ENCODE peak calls at places on chromosomes 3 and 15, in eight cellular contexts. One of them, this sample, is unnamed.

GRCh38 chr3:164852866-164853265 is 225.4 kb downstream of the SI start:
- DNase-seq in astrocyte of the spinal cord: no peak
- DNase-seq in stomach: no peak
- DNase-seq in AG04449: no peak
- DNase-seq in pancreas: no peak
- DNase-seq in uterus: no peak
- DNase-seq in A549: no peak
- DNase-seq in keratinocyte: no peak
- DNase-seq in this sample: no peak

GRCh38 chr3:151925876-151926275 is 52.4 kb downstream of the SUCNR1 start:
- DNase-seq in astrocyte of the spinal cord: peak; percentile 88
- DNase-seq in stomach: no peak
- DNase-seq in AG04449: peak; percentile 70
- DNase-seq in pancreas: no peak
- DNase-seq in uterus: no peak
- DNase-seq in A549: peak; percentile 32
- DNase-seq in keratinocyte: no peak
- DNase-seq in this sample: peak; percentile 23

GRCh38 chr3:152291649-152292066 is 22.9 kb downstream of the MBNL1 start:
- DNase-seq in astrocyte of the spinal cord: no peak
- DNase-seq in stomach: no peak
- DNase-seq in AG04449: no peak
- DNase-seq in pancreas: no peak
- DNase-seq in uterus: no peak
- DNase-seq in A549: no peak
- DNase-seq in keratinocyte: no peak
- DNase-seq in this sample: no peak

GRCh38 chr3:11186771-11187170 is 32.5 kb downstream of the HRH1 start:
- DNase-seq in astrocyte of the spinal cord: no peak
- DNase-seq in stomach: no peak
- DNase-seq in AG04449: no peak
- DNase-seq in pancreas: no peak
- DNase-seq in uterus: no peak
- DNase-seq in A549: no peak
- DNase-seq in keratinocyte: no peak
- DNase-seq in this sample: no peak

GRCh38 chr3:65604863-65605526 is 433.7 kb downstream of the MAGI1 start:
- DNase-seq in astrocyte of the spinal cord: peak; percentile 69
- DNase-seq in stomach: no peak
- DNase-seq in AG04449: no peak
- DNase-seq in pancreas: no peak
- DNase-seq in uterus: no peak
- DNase-seq in A549: no peak
- DNase-seq in keratinocyte: no peak
- DNase-seq in this sample: peak; percentile 36

GRCh38 chr15:74869726-74870407 is 3.3 kb downstream of the SCAMP2 start:
- DNase-seq in astrocyte of the spinal cord: no peak
- DNase-seq in stomach: peak; percentile 62
- DNase-seq in AG04449: no peak
- DNase-seq in pancreas: peak; percentile 66
- DNase-seq in uterus: peak; percentile 36
- DNase-seq in A549: no peak
- DNase-seq in keratinocyte: no peak
- DNase-seq in this sample: no peak

GRCh38 chr3:59856921-59857320 is 807.1 kb upstream of the CFAP20DC start:
- DNase-seq in astrocyte of the spinal cord: no peak
- DNase-seq in stomach: no peak
- DNase-seq in AG04449: no peak
- DNase-seq in pancreas: no peak
- DNase-seq in uterus: no peak
- DNase-seq in A549: no peak
- DNase-seq in keratinocyte: no peak
- DNase-seq in this sample: no peak

GRCh38 chr3:103924544-103924943 is 1442.2 kb upstream of the ALCAM start:
- DNase-seq in astrocyte of the spinal cord: no peak
- DNase-seq in stomach: no peak
- DNase-seq in AG04449: no peak
- DNase-seq in pancreas: no peak
- DNase-seq in uterus: no peak
- DNase-seq in A549: no peak
- DNase-seq in keratinocyte: no peak
- DNase-seq in this sample: no peak

GRCh38 chr3:114409291-114409690 is 115.5 kb downstream of the TIGIT start:
- DNase-seq in astrocyte of the spinal cord: no peak
- DNase-seq in stomach: no peak
- DNase-seq in AG04449: no peak
- DNase-seq in pancreas: no peak
- DNase-seq in uterus: no peak
- DNase-seq in A549: no peak
- DNase-seq in keratinocyte: no peak
- DNase-seq in this sample: no peak

GRCh38 chr15:82952156-82953081 is at the start of gene HOMER2:
- DNase-seq in astrocyte of the spinal cord: no peak
- DNase-seq in stomach: peak; percentile 85
- DNase-seq in AG04449: no peak
- DNase-seq in pancreas: peak; percentile 88
- DNase-seq in uterus: no peak
- DNase-seq in A549: no peak
- DNase-seq in keratinocyte: no peak
- DNase-seq in this sample: no peak

GRCh38 chr15:33994005-33994615 is 25.8 kb downstream of the CHRM5 start:
- DNase-seq in astrocyte of the spinal cord: peak; percentile 44
- DNase-seq in stomach: no peak
- DNase-seq in AG04449: no peak
- DNase-seq in pancreas: no peak
- DNase-seq in uterus: no peak
- DNase-seq in A549: peak; percentile 68
- DNase-seq in keratinocyte: no peak
- DNase-seq in this sample: no peak

GRCh38 chr3:20905210-20905805 is 719.3 kb upstream of the SGO1 start:
- DNase-seq in astrocyte of the spinal cord: no peak
- DNase-seq in stomach: no peak
- DNase-seq in AG04449: no peak
- DNase-seq in pancreas: no peak
- DNase-seq in uterus: no peak
- DNase-seq in A549: no peak
- DNase-seq in keratinocyte: no peak
- DNase-seq in this sample: no peak

DNA sequence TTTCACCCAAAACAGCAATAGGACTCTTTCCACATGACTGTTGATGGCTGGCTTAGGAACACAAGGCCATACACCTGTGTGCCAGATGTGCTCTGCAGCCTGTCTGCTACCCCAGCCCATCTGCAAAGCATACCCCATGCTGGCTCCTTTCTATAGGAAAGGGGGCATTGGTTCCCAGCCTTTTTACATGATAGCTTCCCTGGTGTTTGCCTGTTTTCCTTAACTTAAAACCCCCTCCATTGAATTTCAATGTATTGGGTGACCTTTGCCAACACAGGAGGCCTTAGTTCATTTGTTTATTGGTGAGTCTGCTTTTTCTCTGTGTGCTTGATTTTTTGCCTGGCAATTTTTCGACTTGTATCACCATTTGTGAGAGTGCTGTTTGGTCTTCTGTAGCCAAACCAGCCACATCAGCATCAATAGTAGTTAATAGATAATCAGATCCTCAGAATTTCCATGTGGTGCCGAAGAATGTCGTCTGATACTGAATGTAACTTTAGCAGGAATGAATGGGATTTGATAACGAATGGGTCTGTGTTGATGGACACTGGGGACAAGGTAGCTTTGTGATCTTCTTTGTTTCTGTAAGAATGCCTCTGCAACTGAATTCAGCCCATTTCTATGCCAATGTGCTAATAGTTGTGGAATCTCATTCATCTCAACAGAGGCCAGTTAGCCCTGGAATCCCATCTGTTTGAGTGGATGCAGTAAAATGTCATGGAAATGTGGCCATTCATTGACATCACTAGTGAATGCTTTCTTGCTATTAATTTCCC is 272.2 kb upstream of the RARB start:
- DNase-seq in astrocyte of the spinal cord: peak; percentile 49
- DNase-seq in stomach: no peak
- DNase-seq in AG04449: peak; percentile 17
- DNase-seq in pancreas: no peak
- DNase-seq in uterus: no peak
- DNase-seq in A549: no peak
- DNase-seq in keratinocyte: no peak
- DNase-seq in this sample: peak; percentile 6
- H3K4me3 ChIP-seq in astrocyte of the spinal cord: no peak overlapping the region
- H3K4me3 ChIP-seq in stomach: no peak overlapping the region
- H3K4me3 ChIP-seq in AG04449: no peak overlapping the region
- H3K4me3 ChIP-seq in pancreas: no peak overlapping the region
- H3K4me3 ChIP-seq in uterus: no peak overlapping the region
- H3K4me3 ChIP-seq in A549: no peak overlapping the region
- H3K4me3 ChIP-seq in keratinocyte: no peak overlapping the region
- H3K4me3 ChIP-seq in this sample: no peak overlapping the region

DNA sequence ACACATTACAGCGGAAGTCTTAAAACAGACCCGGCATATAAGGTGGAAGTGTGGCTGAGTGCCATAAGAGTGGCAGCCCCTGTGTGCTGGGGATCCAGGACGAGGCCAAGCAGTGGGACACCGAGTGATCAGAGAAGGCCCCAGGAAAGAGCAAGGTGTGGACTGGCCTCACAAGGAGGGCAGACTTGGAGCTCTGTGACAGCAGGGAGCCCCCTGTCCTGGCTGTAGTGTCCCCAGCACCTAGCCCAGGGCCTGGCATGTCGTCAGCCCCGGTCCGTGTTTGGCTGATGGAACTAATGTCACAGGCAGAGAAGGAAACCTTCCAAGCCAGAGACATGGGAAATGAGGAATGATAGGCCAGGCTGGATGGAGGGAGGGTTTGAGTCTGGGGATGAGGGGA is 4.8 kb downstream of the PDIA5 start:
- DNase-seq in astrocyte of the spinal cord: no peak
- DNase-seq in stomach: no peak
- DNase-seq in AG04449: no peak
- DNase-seq in pancreas: no peak
- DNase-seq in uterus: no peak
- DNase-seq in A549: no peak
- DNase-seq in keratinocyte: no peak
- DNase-seq in this sample: no peak
- TF ChIP-seq CTCF in astrocyte of the spinal cord: no peak
- TF ChIP-seq CTCF in stomach: no peak
- TF ChIP-seq CTCF in AG04449: no peak
- TF ChIP-seq CTCF in pancreas: no peak
- TF ChIP-seq CTCF in uterus: no peak
- TF ChIP-seq CTCF in A549: no peak
- TF ChIP-seq CTCF in keratinocyte: no peak
- TF ChIP-seq CTCF in this sample: no peak

GRCh38 chr3:136931587-136931986 is 26.2 kb upstream of the IL20RB start:
- DNase-seq in astrocyte of the spinal cord: no peak
- DNase-seq in stomach: no peak
- DNase-seq in AG04449: no peak
- DNase-seq in pancreas: no peak
- DNase-seq in uterus: no peak
- DNase-seq in A549: peak; percentile 34
- DNase-seq in keratinocyte: no peak
- DNase-seq in this sample: no peak
- H3K4me3 ChIP-seq in astrocyte of the spinal cord: no peak overlapping the region
- H3K4me3 ChIP-seq in stomach: no peak overlapping the region
- H3K4me3 ChIP-seq in AG04449: no peak overlapping the region
- H3K4me3 ChIP-seq in pancreas: peak overlapping the region; percentile 3
- H3K4me3 ChIP-seq in uterus: no peak overlapping the region
- H3K4me3 ChIP-seq in A549: no peak overlapping the region
- H3K4me3 ChIP-seq in keratinocyte: peak overlapping the region; percentile 34
- H3K4me3 ChIP-seq in this sample: peak overlapping the region; percentile 32

DNA sequence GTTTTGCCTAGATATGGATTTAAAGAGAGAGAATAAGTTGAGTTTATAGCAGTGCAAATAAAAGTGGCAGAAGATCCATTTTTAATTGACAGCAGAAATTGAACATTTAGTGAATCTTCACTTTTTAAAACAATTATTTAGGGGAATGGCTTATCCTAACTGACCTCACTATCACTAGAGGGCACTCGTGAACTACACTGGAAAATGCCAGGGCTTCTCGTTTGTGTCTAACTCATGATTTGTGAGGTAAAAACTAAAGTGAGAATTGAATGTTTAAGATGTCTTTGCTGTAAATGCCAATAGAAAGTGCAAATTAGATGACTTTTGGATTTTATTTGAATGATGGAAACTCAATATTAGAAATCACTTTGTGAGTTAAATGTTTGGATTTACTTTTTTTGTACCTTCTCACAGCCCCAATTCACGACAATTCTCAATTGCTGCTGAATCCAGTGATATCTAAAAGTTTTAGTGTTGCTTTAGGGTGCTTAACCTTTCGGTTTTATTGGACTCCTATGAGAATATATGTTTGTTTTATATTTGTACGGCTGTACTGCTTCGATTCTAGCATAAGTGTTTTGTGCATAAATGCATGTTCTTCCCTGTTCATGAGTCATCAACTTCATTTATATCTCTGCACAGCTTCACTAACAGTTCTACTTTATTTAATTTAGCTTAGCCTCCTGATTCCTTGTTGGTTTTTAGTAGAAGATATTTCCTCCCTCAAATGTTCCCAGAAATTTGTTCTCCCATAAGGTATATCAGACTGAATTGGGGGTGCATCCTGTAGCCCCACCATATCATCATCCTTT is 462.1 kb downstream of the MFSD1 start:
- DNase-seq in astrocyte of the spinal cord: peak; percentile 52
- DNase-seq in stomach: no peak
- DNase-seq in AG04449: no peak
- DNase-seq in pancreas: no peak
- DNase-seq in uterus: no peak
- DNase-seq in A549: peak; percentile 47
- DNase-seq in keratinocyte: no peak
- DNase-seq in this sample: no peak
- TF ChIP-seq CTCF in astrocyte of the spinal cord: peak; percentile 75
- TF ChIP-seq CTCF in stomach: no peak
- TF ChIP-seq CTCF in AG04449: peak; percentile 64
- TF ChIP-seq CTCF in pancreas: peak; percentile 34
- TF ChIP-seq CTCF in uterus: peak; percentile 46
- TF ChIP-seq CTCF in A549: peak; percentile 94
- TF ChIP-seq CTCF in keratinocyte: peak; percentile 50
- TF ChIP-seq CTCF in this sample: peak; percentile 85

GRCh38 chr3:13150624-13151023 is 77.4 kb upstream of the IQSEC1 start:
- DNase-seq in astrocyte of the spinal cord: no peak
- DNase-seq in stomach: no peak
- DNase-seq in AG04449: no peak
- DNase-seq in pancreas: no peak
- DNase-seq in uterus: no peak
- DNase-seq in A549: no peak
- DNase-seq in keratinocyte: no peak
- DNase-seq in this sample: no peak
- H3K4me3 ChIP-seq in astrocyte of the spinal cord: no peak overlapping the region
- H3K4me3 ChIP-seq in stomach: no peak overlapping the region
- H3K4me3 ChIP-seq in AG04449: no peak overlapping the region
- H3K4me3 ChIP-seq in pancreas: no peak overlapping the region
- H3K4me3 ChIP-seq in uterus: no peak overlapping the region
- H3K4me3 ChIP-seq in A549: no peak overlapping the region
- H3K4me3 ChIP-seq in keratinocyte: no peak overlapping the region
- H3K4me3 ChIP-seq in this sample: no peak overlapping the region